ENCODE peak calls at places on chromosomes 6 and 20, in four cellular contexts. One of them, this sample, is unnamed.

GRCh38 chr6:118787746-118788419 is 106.1 kb upstream of the ASF1A start:
- DNase-seq in esophagus squamous epithelium: no peak
- DNase-seq in ovary: no peak
- DNase-seq in CD4-positive, alpha-beta memory T cell: peak; percentile 38
- DNase-seq in this sample: no peak

GRCh38 chr6:41939091-41939847 is 2.3 kb downstream of the CCND3 start:
- DNase-seq in esophagus squamous epithelium: no peak
- DNase-seq in ovary: peak; percentile 58
- DNase-seq in CD4-positive, alpha-beta memory T cell: no peak
- DNase-seq in this sample: peak; percentile 74

GRCh38 chr6:81401970-81402690 is 350.4 kb downstream of the TENT5A start:
- DNase-seq in esophagus squamous epithelium: no peak
- DNase-seq in ovary: no peak
- DNase-seq in CD4-positive, alpha-beta memory T cell: no peak
- DNase-seq in this sample: no peak

GRCh38 chr6:158328446-158328845 is 16.2 kb downstream of the TULP4 start:
- DNase-seq in esophagus squamous epithelium: no peak
- DNase-seq in ovary: no peak
- DNase-seq in CD4-positive, alpha-beta memory T cell: no peak
- DNase-seq in this sample: no peak

GRCh38 chr20:64092258-64093012 is 8.2 kb upstream of the LKAAEAR1 start:
- DNase-seq in esophagus squamous epithelium: no peak
- DNase-seq in ovary: no peak
- DNase-seq in CD4-positive, alpha-beta memory T cell: no peak
- DNase-seq in this sample: no peak

GRCh38 chr6:136945626-136946235 is 23.6 kb downstream of the SLC35D3 start:
- DNase-seq in esophagus squamous epithelium: no peak
- DNase-seq in ovary: no peak
- DNase-seq in CD4-positive, alpha-beta memory T cell: no peak
- DNase-seq in this sample: no peak

GRCh38 chr6:149261364-149261763 is 56.1 kb upstream of the TAB2 start:
- DNase-seq in esophagus squamous epithelium: no peak
- DNase-seq in ovary: no peak
- DNase-seq in CD4-positive, alpha-beta memory T cell: peak; percentile 15
- DNase-seq in this sample: no peak

GRCh38 chr6:166253277-166254229 is 54.6 kb downstream of the PRR18 start:
- DNase-seq in esophagus squamous epithelium: no peak
- DNase-seq in ovary: no peak
- DNase-seq in CD4-positive, alpha-beta memory T cell: no peak
- DNase-seq in this sample: no peak

GRCh38 chr6:137353346-137353745 is 134.2 kb upstream of the IFNGR1 start:
- DNase-seq in esophagus squamous epithelium: no peak
- DNase-seq in ovary: no peak
- DNase-seq in CD4-positive, alpha-beta memory T cell: no peak
- DNase-seq in this sample: no peak

GRCh38 chr6:116458264-116458663 is 2.9 kb upstream of the CALHM6 start:
- DNase-seq in esophagus squamous epithelium: no peak
- DNase-seq in ovary: no peak
- DNase-seq in CD4-positive, alpha-beta memory T cell: no peak
- DNase-seq in this sample: no peak

GRCh38 chr6:1461736-1462135 is 72.4 kb downstream of the FOXF2 start:
- DNase-seq in esophagus squamous epithelium: no peak
- DNase-seq in ovary: no peak
- DNase-seq in CD4-positive, alpha-beta memory T cell: no peak
- DNase-seq in this sample: no peak

GRCh38 chr6:118665011-118665410 is 13.6 kb upstream of the CEP85L start:
- DNase-seq in esophagus squamous epithelium: no peak
- DNase-seq in ovary: no peak
- DNase-seq in CD4-positive, alpha-beta memory T cell: no peak
- DNase-seq in this sample: no peak

GRCh38 chr6:2531426-2532208 is 219.1 kb downstream of the MYLK4 start:
- DNase-seq in esophagus squamous epithelium: no peak
- DNase-seq in ovary: no peak
- DNase-seq in CD4-positive, alpha-beta memory T cell: no peak
- DNase-seq in this sample: no peak

GRCh38 chr6:35427851-35428321 is 24.3 kb upstream of the FANCE start:
- DNase-seq in esophagus squamous epithelium: no peak
- DNase-seq in ovary: no peak
- DNase-seq in CD4-positive, alpha-beta memory T cell: no peak
- DNase-seq in this sample: no peak

GRCh38 chr6:169810066-169810989 is 58.9 kb downstream of the ERMARD start:
- DNase-seq in esophagus squamous epithelium: no peak
- DNase-seq in ovary: no peak
- DNase-seq in CD4-positive, alpha-beta memory T cell: no peak
- DNase-seq in this sample: peak; percentile 51

GRCh38 chr20:43570496-43570895 is 11.7 kb downstream of the SGK2 start:
- DNase-seq in esophagus squamous epithelium: no peak
- DNase-seq in ovary: no peak
- DNase-seq in CD4-positive, alpha-beta memory T cell: no peak
- DNase-seq in this sample: no peak

GRCh38 chr6:125797934-125798444 is 7.2 kb downstream of the NCOA7 start:
- DNase-seq in esophagus squamous epithelium: no peak
- DNase-seq in ovary: no peak
- DNase-seq in CD4-positive, alpha-beta memory T cell: no peak
- DNase-seq in this sample: no peak

GRCh38 chr6:127164009-127164408 is 45.5 kb downstream of the RSPO3 start:
- DNase-seq in esophagus squamous epithelium: no peak
- DNase-seq in ovary: no peak
- DNase-seq in CD4-positive, alpha-beta memory T cell: no peak
- DNase-seq in this sample: no peak

GRCh38 chr6:110524305-110524704 is 47.9 kb upstream of the SLC22A16 start:
- DNase-seq in esophagus squamous epithelium: no peak
- DNase-seq in ovary: no peak
- DNase-seq in CD4-positive, alpha-beta memory T cell: no peak
- DNase-seq in this sample: no peak

GRCh38 chr6:2791124-2792050 is 26.2 kb downstream of the WRNIP1 start:
- DNase-seq in esophagus squamous epithelium: no peak
- DNase-seq in ovary: peak; percentile 67
- DNase-seq in CD4-positive, alpha-beta memory T cell: peak; percentile 41
- DNase-seq in this sample: peak; percentile 92

GRCh38 chr6:70706491-70707123 is 38.9 kb downstream of the SMAP1 start:
- DNase-seq in esophagus squamous epithelium: no peak
- DNase-seq in ovary: no peak
- DNase-seq in CD4-positive, alpha-beta memory T cell: peak; percentile 48
- DNase-seq in this sample: no peak

GRCh38 chr6:152356659-152357058 is 280.5 kb downstream of the SYNE1 start:
- DNase-seq in esophagus squamous epithelium: no peak
- DNase-seq in ovary: no peak
- DNase-seq in CD4-positive, alpha-beta memory T cell: peak; percentile 14
- DNase-seq in this sample: no peak

GRCh38 chr6:30530013-30530412 is 26.3 kb downstream of the GNL1 start:
- DNase-seq in esophagus squamous epithelium: no peak
- DNase-seq in ovary: no peak
- DNase-seq in CD4-positive, alpha-beta memory T cell: no peak
- DNase-seq in this sample: no peak

GRCh38 chr6:148596886-148597455 is 149.9 kb upstream of the UST start:
- DNase-seq in esophagus squamous epithelium: no peak
- DNase-seq in ovary: no peak
- DNase-seq in CD4-positive, alpha-beta memory T cell: no peak
- DNase-seq in this sample: no peak

GRCh38 chr20:41178904-41179432 is 41.6 kb downstream of the PLCG1 start:
- DNase-seq in esophagus squamous epithelium: no peak
- DNase-seq in ovary: peak; percentile 20
- DNase-seq in CD4-positive, alpha-beta memory T cell: no peak
- DNase-seq in this sample: peak; percentile 62

GRCh38 chr20:58893355-58894151 is 41.0 kb downstream of the GNAS start:
- DNase-seq in esophagus squamous epithelium: no peak
- DNase-seq in ovary: no peak
- DNase-seq in CD4-positive, alpha-beta memory T cell: no peak
- DNase-seq in this sample: no peak

GRCh38 chr20:59574308-59574707 is 30.0 kb upstream of the PHACTR3 start:
- DNase-seq in esophagus squamous epithelium: no peak
- DNase-seq in ovary: no peak
- DNase-seq in CD4-positive, alpha-beta memory T cell: no peak
- DNase-seq in this sample: peak; percentile 57

GRCh38 chr20:6434131-6434530 is 311.3 kb upstream of the FERMT1 start:
- DNase-seq in esophagus squamous epithelium: no peak
- DNase-seq in ovary: no peak
- DNase-seq in CD4-positive, alpha-beta memory T cell: no peak
- DNase-seq in this sample: no peak

GRCh38 chr6:33827546-33828451 is 24.0 kb upstream of the MLN start:
- DNase-seq in esophagus squamous epithelium: no peak
- DNase-seq in ovary: no peak
- DNase-seq in CD4-positive, alpha-beta memory T cell: no peak
- DNase-seq in this sample: no peak

GRCh38 chr6:55713411-55713810 is 134.4 kb upstream of the HMGCLL1 start:
- DNase-seq in esophagus squamous epithelium: no peak
- DNase-seq in ovary: no peak
- DNase-seq in CD4-positive, alpha-beta memory T cell: no peak
- DNase-seq in this sample: no peak

GRCh38 chr6:115890238-115890637 is 170.5 kb downstream of the FRK start:
- DNase-seq in esophagus squamous epithelium: no peak
- DNase-seq in ovary: no peak
- DNase-seq in CD4-positive, alpha-beta memory T cell: no peak
- DNase-seq in this sample: no peak

GRCh38 chr6:41066867-41067304 is 5.3 kb downstream of the OARD1 start:
- DNase-seq in esophagus squamous epithelium: no peak
- DNase-seq in ovary: peak; percentile 82
- DNase-seq in CD4-positive, alpha-beta memory T cell: peak; percentile 54
- DNase-seq in this sample: peak; percentile 87

GRCh38 chr6:117482240-117483003 is at the start of gene DCBLD1:
- DNase-seq in esophagus squamous epithelium: peak; percentile 14
- DNase-seq in ovary: peak; percentile 55
- DNase-seq in CD4-positive, alpha-beta memory T cell: peak; percentile 61
- DNase-seq in this sample: peak; percentile 16

GRCh38 chr6:18281564-18281963 is 17.2 kb upstream of the DEK start:
- DNase-seq in esophagus squamous epithelium: no peak
- DNase-seq in ovary: no peak
- DNase-seq in CD4-positive, alpha-beta memory T cell: no peak
- DNase-seq in this sample: no peak

GRCh38 chr6:18280084-18280483 is 15.8 kb upstream of the DEK start:
- DNase-seq in esophagus squamous epithelium: no peak
- DNase-seq in ovary: no peak
- DNase-seq in CD4-positive, alpha-beta memory T cell: no peak
- DNase-seq in this sample: no peak

GRCh38 chr6:18276610-18277009 is 12.3 kb upstream of the DEK start:
- DNase-seq in esophagus squamous epithelium: no peak
- DNase-seq in ovary: no peak
- DNase-seq in CD4-positive, alpha-beta memory T cell: no peak
- DNase-seq in this sample: no peak

GRCh38 chr6:18277181-18278006 is 13.1 kb upstream of the DEK start:
- DNase-seq in esophagus squamous epithelium: no peak
- DNase-seq in ovary: no peak
- DNase-seq in CD4-positive, alpha-beta memory T cell: no peak
- DNase-seq in this sample: no peak
- H3K27me3 ChIP-seq in esophagus squamous epithelium: peaks cover 54% of the 10 kb centered on the region
- H3K27me3 ChIP-seq in ovary: no peaks in the 10 kb centered on the region
- H3K27me3 ChIP-seq in CD4-positive, alpha-beta memory T cell: peaks cover 21% of the 10 kb centered on the region
- H3K27me3 ChIP-seq in this sample: peaks cover 6% of the 10 kb centered on the region

GRCh38 chr6:53033764-53034163 is 31.4 kb upstream of the FBXO9 start:
- DNase-seq in esophagus squamous epithelium: no peak
- DNase-seq in ovary: peak; percentile 21
- DNase-seq in CD4-positive, alpha-beta memory T cell: no peak
- DNase-seq in this sample: no peak
- H3K36me3 ChIP-seq in esophagus squamous epithelium: peaks cover 3% of the 10 kb centered on the region
- H3K36me3 ChIP-seq in ovary: peaks cover 2% of the 10 kb centered on the region
- H3K36me3 ChIP-seq in CD4-positive, alpha-beta memory T cell: peaks cover 17% of the 10 kb centered on the region
- H3K36me3 ChIP-seq in this sample: peaks cover 59% of the 10 kb centered on the region

GRCh38 chr6:27263886-27264285 is 16.4 kb downstream of the PRSS16 start:
- DNase-seq in esophagus squamous epithelium: no peak
- DNase-seq in ovary: no peak
- DNase-seq in CD4-positive, alpha-beta memory T cell: no peak
- DNase-seq in this sample: no peak
- H3K27me3 ChIP-seq in esophagus squamous epithelium: peaks cover 97% of the 10 kb centered on the region
- H3K27me3 ChIP-seq in ovary: no peaks in the 10 kb centered on the region
- H3K27me3 ChIP-seq in CD4-positive, alpha-beta memory T cell: peaks cover 21% of the 10 kb centered on the region
- H3K27me3 ChIP-seq in this sample: peaks cover 8% of the 10 kb centered on the region

DNA sequence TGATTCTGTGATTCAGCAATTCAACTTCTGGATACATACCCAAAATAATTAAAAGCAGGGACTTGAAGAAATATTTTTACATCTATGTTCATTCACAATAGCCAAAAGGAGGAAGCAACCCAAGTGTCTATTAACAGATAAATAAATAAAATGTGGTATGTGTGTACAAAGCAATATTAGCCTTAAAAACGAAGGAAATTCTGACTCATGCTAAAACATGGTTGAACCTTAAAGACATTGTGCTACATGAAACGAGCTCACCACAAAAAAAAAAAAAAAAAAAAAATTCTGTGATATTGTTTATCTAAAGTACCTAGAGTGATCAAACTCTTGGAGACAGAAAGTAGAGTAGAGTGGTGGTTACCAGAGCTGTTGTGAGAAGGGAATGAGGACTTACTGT is 54.8 kb upstream of the TFAP2D start:
- DNase-seq in esophagus squamous epithelium: no peak
- DNase-seq in ovary: no peak
- DNase-seq in CD4-positive, alpha-beta memory T cell: no peak
- DNase-seq in this sample: no peak
- H3K36me3 ChIP-seq in esophagus squamous epithelium: no peaks in the 10 kb centered on the region
- H3K36me3 ChIP-seq in ovary: no peaks in the 10 kb centered on the region
- H3K36me3 ChIP-seq in CD4-positive, alpha-beta memory T cell: no peaks in the 10 kb centered on the region
- H3K36me3 ChIP-seq in this sample: no peaks in the 10 kb centered on the region

GRCh38 chr20:62727584-62728027 is 19.0 kb downstream of the NTSR1 start:
- DNase-seq in esophagus squamous epithelium: no peak
- DNase-seq in ovary: no peak
- DNase-seq in CD4-positive, alpha-beta memory T cell: no peak
- DNase-seq in this sample: no peak

GRCh38 chr20:62725596-62726268 is 17.1 kb downstream of the NTSR1 start:
- DNase-seq in esophagus squamous epithelium: no peak
- DNase-seq in ovary: no peak
- DNase-seq in CD4-positive, alpha-beta memory T cell: no peak
- DNase-seq in this sample: no peak

GRCh38 chr20:62728028-62728780 is 19.6 kb downstream of the NTSR1 start:
- DNase-seq in esophagus squamous epithelium: no peak
- DNase-seq in ovary: no peak
- DNase-seq in CD4-positive, alpha-beta memory T cell: no peak
- DNase-seq in this sample: no peak

GRCh38 chr20:62726276-62726675 is 17.6 kb downstream of the NTSR1 start:
- DNase-seq in esophagus squamous epithelium: no peak
- DNase-seq in ovary: no peak
- DNase-seq in CD4-positive, alpha-beta memory T cell: no peak
- DNase-seq in this sample: no peak

GRCh38 chr20:62726716-62727583 is 18.3 kb downstream of the NTSR1 start:
- DNase-seq in esophagus squamous epithelium: no peak
- DNase-seq in ovary: no peak
- DNase-seq in CD4-positive, alpha-beta memory T cell: no peak
- DNase-seq in this sample: no peak
- H3K27me3 ChIP-seq in esophagus squamous epithelium: peaks cover 81% of the 10 kb centered on the region
- H3K27me3 ChIP-seq in ovary: no peaks in the 10 kb centered on the region
- H3K27me3 ChIP-seq in CD4-positive, alpha-beta memory T cell: no peaks in the 10 kb centered on the region
- H3K27me3 ChIP-seq in this sample: no peaks in the 10 kb centered on the region

This sample was measured in ascending aorta.